ENCODE peak calls at places on chromosome 12, in ten cellular contexts. E, H, W, Z, O, J, T, S, K and L are unnamed samples.

GRCh38 chr12:46473634-46474201 is 101.1 kb upstream of the SLC38A2 start:
- DNase-seq in E (no peak), S (peak), J (peak), H (no peak), Z (no peak), K (no peak), T (peak), W (no peak), O (no peak), L (no peak)

GRCh38 chr12:117486840-117487659 is 125.6 kb upstream of the NOS1 start:
- DNase-seq in E (no peak), W (no peak), T (no peak), K (no peak), J (no peak), S (peak), H (no peak), O (no peak), Z (no peak), L (no peak)

GRCh38 chr12:16350682-16351081 is 3.2 kb downstream of the MGST1 start:
- DNase-seq in Z (no peak), J (peak), K (no peak), H (no peak), O (no peak), E (no peak), T (no peak), S (peak), W (no peak), L (no peak)

GRCh38 chr12:20601668-20602280 is 93.4 kb upstream of the SLCO1C1 start:
- DNase-seq in H (no peak), T (peak), J (no peak), O (no peak), Z (no peak), K (no peak), W (no peak), E (no peak), S (peak), L (no peak)

GRCh38 chr12:112007945-112008344 is 5.0 kb downstream of the TMEM116 start:
- DNase-seq in E (no peak), W (no peak), H (no peak), T (no peak), O (no peak), S (no peak), J (no peak), K (no peak), Z (no peak), L (no peak)

GRCh38 chr12:87820524-87821194 is 208.5 kb downstream of the C12orf50 start:
- DNase-seq in W (no peak), Z (no peak), K (no peak), E (no peak), H (no peak), S (peak), J (no peak), O (no peak), T (no peak), L (no peak)

GRCh38 chr12:76915381-76916169 is 36.8 kb upstream of the CSRP2 start:
- DNase-seq in H (no peak), W (no peak), K (no peak), O (no peak), E (no peak), T (no peak), S (peak), J (no peak), Z (no peak), L (no peak)

GRCh38 chr12:52251367-52252055 is 18.5 kb downstream of the KRT7 start:
- DNase-seq in Z (no peak), K (no peak), E (no peak), O (no peak), J (no peak), S (no peak), H (no peak), W (no peak), T (no peak), L (no peak)

GRCh38 chr12:11768233-11768965 is 118.9 kb downstream of the ETV6 start:
- DNase-seq in H (no peak), T (no peak), Z (no peak), S (no peak), E (no peak), J (no peak), W (no peak), K (no peak), O (no peak), L (no peak)

GRCh38 chr12:51915951-51916350 is 8.6 kb downstream of the ACVRL1 start:
- DNase-seq in Z (no peak), S (no peak), E (no peak), J (no peak), O (no peak), H (no peak), K (no peak), T (no peak), W (no peak), L (no peak)

GRCh38 chr12:123094349-123095073 is 56.4 kb downstream of the PITPNM2 start:
- DNase-seq in E (no peak), S (peak), Z (no peak), T (no peak), J (peak), O (no peak), H (no peak), W (no peak), K (no peak), L (no peak)

GRCh38 chr12:128365831-128366231 is 98.9 kb downstream of the TMEM132C start:
- DNase-seq in T (no peak), O (no peak), H (peak), K (peak), Z (no peak), E (no peak), J (peak), S (no peak), W (no peak), L (peak)